ENCODE peak calls at places on chromosomes 6 and 20, in four cellular contexts. N is IMR-90, G is K562, S is GM12878. A is an unnamed sample.

GRCh38 chr6:167139761-167140160 is 16.9 kb downstream of the CCR6 start:
- DNase-seq in G (no peak), N (no peak), S (no peak), A (no peak)

GRCh38 chr6:97978855-97979271 is 695.8 kb upstream of the MMS22L start:
- DNase-seq in G (no peak), N (no peak), S (no peak), A (no peak)

GRCh38 chr6:113909224-113909856 is 52.2 kb downstream of the MARCKS start:
- DNase-seq in G (peak), N (peak), S (peak), A (no peak)

GRCh38 chr6:137536104-137536773 is 42.0 kb upstream of the OLIG3 start:
- DNase-seq in G (no peak), S (no peak), N (no peak), A (no peak)

GRCh38 chr20:31604567-31605030 is 490 bp upstream of the ID1 start:
- DNase-seq in N (no peak), G (no peak), S (no peak), A (no peak)

GRCh38 chr20:36848078-36848660 is 27.8 kb upstream of the TLDC2 start:
- DNase-seq in N (peak), S (no peak), G (no peak), A (no peak)

GRCh38 chr6:8570241-8570924 is 135.0 kb upstream of the SLC35B3 start:
- DNase-seq in N (no peak), G (no peak), S (no peak), A (no peak)

GRCh38 chr6:15960740-15961629 is 167.9 kb upstream of the MYLIP start:
- DNase-seq in G (no peak), S (no peak), N (no peak), A (peak)

GRCh38 chr20:31913431-31914157 is 38.3 kb downstream of the PDRG1 start:
- DNase-seq in G (no peak), N (no peak), S (no peak), A (no peak)

GRCh38 chr6:27605401-27606342 is 132.8 kb upstream of the ZNF184 start:
- DNase-seq in N (peak), S (no peak), G (peak), A (peak)

DNA sequence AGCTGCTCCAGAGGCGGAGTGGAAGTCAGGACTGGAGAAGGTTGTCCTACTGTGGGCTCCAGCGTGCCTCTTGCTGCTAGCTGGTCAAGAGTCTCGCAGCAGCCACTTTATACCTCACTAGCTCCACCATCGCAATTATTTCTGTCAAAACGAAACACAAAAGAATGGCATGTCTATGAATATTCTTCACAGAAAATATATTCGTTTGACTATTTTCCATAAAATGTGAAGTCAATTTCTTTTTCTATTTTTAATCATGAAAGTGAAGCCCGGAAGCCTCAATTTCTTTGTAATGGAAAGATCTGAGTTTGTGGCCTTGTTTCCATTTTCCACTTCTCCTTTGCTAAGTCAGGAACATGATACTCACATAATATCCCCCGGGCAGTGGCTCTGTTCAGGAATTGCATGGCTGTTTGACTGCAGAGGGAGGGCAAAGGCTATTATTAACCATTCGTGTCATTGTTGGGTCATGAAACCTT is 51.7 kb downstream of the DTD1 start:
- DNase-seq in S (no peak), N (no peak), G (no peak), A (no peak)
- TF ChIP-seq CHD1 in S (no peak), N (no peak), G (no peak), A (no peak)

GRCh38 chr6:18110160-18110559 is 12.3 kb downstream of the NHLRC1 start:
- DNase-seq in N (peak), S (no peak), G (no peak), A (no peak)

GRCh38 chr6:18101271-18101670 is 21.2 kb downstream of the NHLRC1 start:
- DNase-seq in N (peak), S (no peak), G (no peak), A (no peak)

GRCh38 chr6:18102783-18103509 is 19.5 kb downstream of the NHLRC1 start:
- DNase-seq in S (no peak), G (no peak), N (no peak), A (no peak)

GRCh38 chr6:18101873-18102272 is 20.6 kb downstream of the NHLRC1 start:
- DNase-seq in N (no peak), S (no peak), G (no peak), A (no peak)

DNA sequence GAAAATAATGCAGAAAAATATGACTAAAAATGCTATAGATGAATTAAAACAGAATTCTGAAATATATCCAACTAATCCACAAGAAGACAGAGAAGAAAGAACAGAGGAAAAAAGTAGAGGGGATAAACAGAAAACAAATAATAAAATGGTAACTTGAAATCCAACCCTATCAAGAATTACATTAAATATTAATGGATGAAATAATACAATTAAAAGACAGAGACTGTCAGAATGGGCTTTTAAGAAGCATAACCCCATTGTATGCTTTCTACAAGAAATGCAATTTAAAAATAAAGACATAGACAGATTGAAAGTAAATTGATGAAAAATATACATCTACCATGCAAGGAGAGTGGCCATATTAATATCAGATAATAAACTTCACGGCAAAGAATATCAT is 15.4 kb downstream of the NHLRC1 start:
- DNase-seq in N (no peak), S (no peak), G (no peak), A (no peak)
- TF ChIP-seq CHD1 in N (no peak), S (no peak), G (no peak), A (no peak)

GRCh38 chr20:47317127-47317895 is 39.2 kb downstream of the ZMYND8 start:
- DNase-seq in G (peak), S (no peak), N (peak), A (no peak)

GRCh38 chr20:47318596-47319516 is 37.6 kb downstream of the ZMYND8 start:
- DNase-seq in S (no peak), N (peak), G (peak), A (no peak)

GRCh38 chr20:47318027-47318595 is 38.4 kb downstream of the ZMYND8 start:
- DNase-seq in N (peak), S (no peak), G (no peak), A (peak)

GRCh38 chr20:47320990-47321805 is 35.3 kb downstream of the ZMYND8 start:
- DNase-seq in G (no peak), S (no peak), N (no peak), A (no peak)

GRCh38 chr20:47319517-47320252 is 36.8 kb downstream of the ZMYND8 start:
- DNase-seq in G (no peak), N (peak), S (no peak), A (peak)
- TF ChIP-seq CHD1 in G (no peak), N (no peak), S (no peak), A (no peak)

GRCh38 chr6:3117912-3118352 is 579 bp upstream of the BPHL start:
- DNase-seq in N (no peak), G (no peak), S (no peak), A (no peak)
- TF ChIP-seq CHD1 in N (no peak), G (no peak), S (no peak), A (no peak)

GRCh38 chr6:37585523-37585905 is 85.8 kb upstream of the CCDC167 start:
- DNase-seq in N (peak), S (no peak), G (no peak), A (no peak)
- TF ChIP-seq CHD1 in N (no peak), S (no peak), G (no peak), A (no peak)

GRCh38 chr6:12313992-12314589 is 23.9 kb downstream of the EDN1 start:
- DNase-seq in S (no peak), N (peak), G (no peak), A (no peak)
- TF ChIP-seq CHD1 in S (no peak), N (no peak), G (no peak), A (no peak)

GRCh38 chr6:6332873-6333272 is 12.4 kb upstream of the F13A1 start:
- DNase-seq in S (peak), G (no peak), N (no peak), A (no peak)

GRCh38 chr6:6332240-6332639 is 11.8 kb upstream of the F13A1 start:
- DNase-seq in S (peak), N (no peak), G (no peak), A (no peak)

GRCh38 chr6:6331393-6331792 is 10.9 kb upstream of the F13A1 start:
- DNase-seq in N (no peak), S (peak), G (no peak), A (no peak)

GRCh38 chr6:6330407-6330806 is 9.9 kb upstream of the F13A1 start:
- DNase-seq in S (no peak), G (no peak), N (no peak), A (no peak)

DNA sequence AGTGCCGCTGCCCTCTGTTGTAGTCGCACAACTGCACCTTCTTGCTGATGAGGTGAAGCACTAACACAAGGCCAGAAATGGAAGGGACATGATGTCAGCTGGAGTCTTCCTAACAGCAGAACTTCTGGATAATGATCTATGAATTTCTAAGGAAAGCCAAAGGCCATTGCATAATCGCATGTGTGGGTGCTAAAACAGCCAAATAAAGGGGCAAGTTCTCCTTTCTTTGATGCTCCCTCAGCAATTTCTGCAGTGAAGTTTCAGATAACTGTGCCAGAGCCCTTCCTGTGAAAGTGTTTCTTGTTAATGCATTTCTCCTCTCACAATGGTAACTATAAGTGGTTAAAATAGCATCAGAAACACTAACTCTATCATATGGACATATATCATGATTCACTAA is 8.0 kb upstream of the F13A1 start:
- DNase-seq in G (no peak), S (no peak), N (no peak), A (no peak)
- TF ChIP-seq CHD1 in G (no peak), S (no peak), N (no peak), A (no peak)

GRCh38 chr6:157755032-157755751 is 67.9 kb upstream of the SNX9 start:
- DNase-seq in S (no peak), N (peak), G (no peak), A (no peak)

GRCh38 chr6:157757430-157758403 is 65.3 kb upstream of the SNX9 start:
- DNase-seq in G (no peak), S (no peak), N (no peak), A (no peak)

GRCh38 chr6:157756708-157757429 is 66.2 kb upstream of the SNX9 start:
- DNase-seq in N (peak), G (peak), S (no peak), A (peak)

GRCh38 chr6:157754351-157754750 is 68.7 kb upstream of the SNX9 start:
- DNase-seq in G (no peak), S (no peak), N (no peak), A (no peak)

GRCh38 chr6:157755752-157756411 is 67.2 kb upstream of the SNX9 start:
- DNase-seq in G (no peak), N (no peak), S (no peak), A (no peak)
- TF ChIP-seq CHD1 in G (no peak), N (no peak), S (no peak), A (no peak)

A was measured in H1.